ENCODE peak calls at places on chromosomes 16 and 17, in eight cellular contexts. V is colonic mucosa; I is H1; H is AG09309; P is stimulated activated CD8-positive, alpha-beta memory T cell treated with anti-CD3 and anti-CD28 coated beads, Interleukin-15, amount 100 ng/mL, for 48 hours; T is neural crest cell; U is cardiac septum; R is T-helper 2 cell. J is an unnamed sample.

GRCh38 chr16:84438971-84439696 is 65.3 kb downstream of the MEAK7 start:
- DNase-seq in V (no peak), I (no peak), H (no peak), P (no peak), T (no peak), U (no peak), R (no peak), J (no peak)

GRCh38 chr17:72498671-72499210 is 377.9 kb downstream of the SOX9 start:
- DNase-seq in V (no peak), I (no peak), H (no peak), P (no peak), T (no peak), U (no peak), R (no peak), J (no peak)

GRCh38 chr16:89653656-89654295 is 3.7 kb downstream of the CHMP1A start:
- DNase-seq in V (no peak), I (no peak), H (no peak), P (no peak), T (no peak), U (no peak), R (no peak), J (no peak)

GRCh38 chr16:81879625-81880024 is 100.5 kb downstream of the PLCG2 start:
- DNase-seq in V (no peak), I (no peak), H (no peak), P (no peak), T (no peak), U (no peak), R (no peak), J (no peak)

GRCh38 chr17:70344356-70345060 is 175.2 kb downstream of the KCNJ2 start:
- DNase-seq in V (no peak), I (no peak), H (no peak), P (no peak), T (no peak), U (no peak), R (no peak), J (no peak)

GRCh38 chr17:28963841-28964240 is 12.5 kb upstream of the PHF12 start:
- DNase-seq in V (no peak), I (no peak), H (no peak), P (no peak), T (no peak), U (no peak), R (no peak), J (no peak)

GRCh38 chr17:42517516-42517915 is 18.5 kb upstream of the NAGLU start:
- DNase-seq in V (peak), I (peak), H (peak), P (peak), T (peak), U (peak), R (peak), J (peak)

GRCh38 chr17:77462101-77462500 is 321.3 kb downstream of the SEC14L1 start:
- DNase-seq in V (no peak), I (no peak), H (no peak), P (no peak), T (no peak), U (no peak), R (no peak), J (no peak)

GRCh38 chr17:57747221-57748017 is 2.3 kb upstream of the CCDC182 start:
- DNase-seq in V (peak), I (no peak), H (peak), P (no peak), T (peak), U (no peak), R (peak), J (peak)

GRCh38 chr16:35102780-35103403 is 1643.5 kb downstream of the TP53TG3F start:
- DNase-seq in V (no peak), I (no peak), H (no peak), P (no peak), T (no peak), U (no peak), R (no peak), J (no peak)

GRCh38 chr16:70438325-70438982 is 446 bp downstream of the ST3GAL2 start:
- DNase-seq in V (no peak), I (no peak), H (no peak), P (no peak), T (no peak), U (no peak), R (no peak), J (no peak)

GRCh38 chr16:20803192-20803560 is 3.1 kb downstream of the ERI2 start:
- DNase-seq in V (no peak), I (no peak), H (no peak), P (no peak), T (no peak), U (no peak), R (no peak), J (no peak)

GRCh38 chr17:17186551-17187505 is 19.3 kb downstream of the PLD6 start:
- DNase-seq in V (no peak), I (no peak), H (no peak), P (no peak), T (no peak), U (no peak), R (no peak), J (no peak)

GRCh38 chr17:49393491-49394255 is 21.0 kb downstream of the PHB1 start:
- DNase-seq in V (no peak), I (no peak), H (no peak), P (no peak), T (no peak), U (no peak), R (no peak), J (no peak)

GRCh38 chr16:69107311-69107962 is 2.0 kb downstream of the HAS3 start:
- DNase-seq in V (peak), I (no peak), H (no peak), P (no peak), T (peak), U (no peak), R (no peak), J (no peak)

GRCh38 chr17:69447726-69448125 is 33.2 kb downstream of the MAP2K6 start:
- DNase-seq in V (no peak), I (no peak), H (no peak), P (no peak), T (no peak), U (no peak), R (no peak), J (no peak)

GRCh38 chr17:57432507-57433277 is 176.4 kb downstream of the MSI2 start:
- DNase-seq in V (no peak), I (no peak), H (no peak), P (no peak), T (no peak), U (no peak), R (no peak), J (no peak)

GRCh38 chr17:57946798-57947358 is 8.3 kb downstream of the CUEDC1 start:
- DNase-seq in V (peak), I (no peak), H (no peak), P (no peak), T (no peak), U (peak), R (peak), J (peak)

GRCh38 chr17:47810200-47810821 is 11.3 kb downstream of the OSBPL7 start:
- DNase-seq in V (peak), I (no peak), H (peak), P (peak), T (no peak), U (peak), R (peak), J (peak)

GRCh38 chr17:265726-266125 is 84.3 kb upstream of the DOC2B start:
- DNase-seq in V (peak), I (no peak), H (no peak), P (no peak), T (no peak), U (no peak), R (no peak), J (no peak)

GRCh38 chr16:79658301-79659001 is 57.9 kb upstream of the MAF start:
- DNase-seq in V (no peak), I (no peak), H (peak), P (no peak), T (no peak), U (no peak), R (no peak), J (peak)

GRCh38 chr16:23435500-23435899 is 17.5 kb downstream of the COG7 start:
- DNase-seq in V (peak), I (peak), H (no peak), P (peak), T (peak), U (peak), R (peak), J (no peak)

GRCh38 chr17:46818319-46818928 is at the start of gene WNT3:
- DNase-seq in V (no peak), I (no peak), H (no peak), P (peak), T (no peak), U (no peak), R (peak), J (no peak)

GRCh38 chr17:3535253-3535995 is 22.2 kb downstream of the TRPV3 start:
- DNase-seq in V (peak), I (peak), H (no peak), P (peak), T (peak), U (no peak), R (peak), J (peak)

GRCh38 chr17:39671651-39672521 is 3.6 kb downstream of the PNMT start:
- DNase-seq in V (peak), I (no peak), H (no peak), P (no peak), T (peak), U (no peak), R (no peak), J (no peak)

GRCh38 chr17:1313270-1314005 is 34.0 kb downstream of the TRARG1 start:
- DNase-seq in V (no peak), I (no peak), H (no peak), P (no peak), T (no peak), U (no peak), R (no peak), J (no peak)

GRCh38 chr16:53065436-53066165 is 10.8 kb downstream of the CHD9 start:
- DNase-seq in V (no peak), I (no peak), H (no peak), P (no peak), T (no peak), U (no peak), R (no peak), J (no peak)

GRCh38 chr17:73663614-73664013 is 19.4 kb upstream of the SDK2 start:
- DNase-seq in V (no peak), I (no peak), H (no peak), P (no peak), T (no peak), U (no peak), R (no peak), J (no peak)

GRCh38 chr16:88305176-88305575 is 77.6 kb upstream of the ZNF469 start:
- DNase-seq in V (no peak), I (no peak), H (no peak), P (no peak), T (no peak), U (no peak), R (no peak), J (no peak)